ENCODE peak calls at places on chromosomes 11 and 22, in four cellular contexts. One of them, this sample, is unnamed.

GRCh38 chr22:24578355-24579241 is 14.3 kb downstream of the LRRC75B start:
- DNase-seq in WTC11: no peak
- DNase-seq in K562: no peak
- DNase-seq in HepG2: peak
- DNase-seq in this sample: no peak

GRCh38 chr11:79342686-79343085 is 98.1 kb downstream of the TENM4 start:
- DNase-seq in WTC11: no peak
- DNase-seq in K562: no peak
- DNase-seq in HepG2: no peak
- DNase-seq in this sample: no peak

GRCh38 chr11:70498171-70498571 is 99.8 kb downstream of the CTTN start:
- DNase-seq in WTC11: no peak
- DNase-seq in K562: no peak
- DNase-seq in HepG2: no peak
- DNase-seq in this sample: no peak

GRCh38 chr11:35932641-35933571 is 11.0 kb upstream of the LDLRAD3 start:
- DNase-seq in WTC11: no peak
- DNase-seq in K562: no peak
- DNase-seq in HepG2: no peak
- DNase-seq in this sample: no peak

GRCh38 chr11:103889679-103890078 is 146.8 kb upstream of the DDI1 start:
- DNase-seq in WTC11: no peak
- DNase-seq in K562: no peak
- DNase-seq in HepG2: no peak
- DNase-seq in this sample: no peak

GRCh38 chr11:123060265-123061000 is 1.5 kb downstream of the HSPA8 start:
- DNase-seq in WTC11: no peak
- DNase-seq in K562: no peak
- DNase-seq in HepG2: no peak
- DNase-seq in this sample: no peak

GRCh38 chr11:111521132-111521531 is 6.6 kb downstream of the HOATZ start:
- DNase-seq in WTC11: no peak
- DNase-seq in K562: no peak
- DNase-seq in HepG2: no peak
- DNase-seq in this sample: no peak

GRCh38 chr22:32799516-32799915 is 2.0 kb upstream of the TIMP3 start:
- DNase-seq in WTC11: no peak
- DNase-seq in K562: no peak
- DNase-seq in HepG2: no peak
- DNase-seq in this sample: no peak

GRCh38 chr11:12242071-12242672 is 131.8 kb downstream of the MICAL2 start:
- DNase-seq in WTC11: no peak
- DNase-seq in K562: peak
- DNase-seq in HepG2: no peak
- DNase-seq in this sample: no peak

GRCh38 chr11:131295986-131296385 is 74.4 kb upstream of the NTM start:
- DNase-seq in WTC11: no peak
- DNase-seq in K562: no peak
- DNase-seq in HepG2: no peak
- DNase-seq in this sample: no peak

GRCh38 chr11:86292912-86293606 is 9.0 kb upstream of the HIKESHI start:
- DNase-seq in WTC11: no peak
- DNase-seq in K562: no peak
- DNase-seq in HepG2: no peak
- DNase-seq in this sample: no peak

GRCh38 chr11:111922803-111923202 is 4.1 kb downstream of the C11orf52 start:
- DNase-seq in WTC11: no peak
- DNase-seq in K562: no peak
- DNase-seq in HepG2: peak
- DNase-seq in this sample: no peak

GRCh38 chr22:26617251-26618199 is at the start of gene CRYBB1:
- DNase-seq in WTC11: no peak
- DNase-seq in K562: peak
- DNase-seq in HepG2: no peak
- DNase-seq in this sample: no peak

GRCh38 chr11:60900673-60901404 is 5.5 kb downstream of the PRPF19 start:
- DNase-seq in WTC11: no peak
- DNase-seq in K562: no peak
- DNase-seq in HepG2: no peak
- DNase-seq in this sample: no peak
- TF ChIP-seq HMGXB4 in WTC11: no peak
- TF ChIP-seq HMGXB4 in K562: no peak
- TF ChIP-seq HMGXB4 in HepG2: no peak
- TF ChIP-seq HMGXB4 in this sample: no peak

DNA sequence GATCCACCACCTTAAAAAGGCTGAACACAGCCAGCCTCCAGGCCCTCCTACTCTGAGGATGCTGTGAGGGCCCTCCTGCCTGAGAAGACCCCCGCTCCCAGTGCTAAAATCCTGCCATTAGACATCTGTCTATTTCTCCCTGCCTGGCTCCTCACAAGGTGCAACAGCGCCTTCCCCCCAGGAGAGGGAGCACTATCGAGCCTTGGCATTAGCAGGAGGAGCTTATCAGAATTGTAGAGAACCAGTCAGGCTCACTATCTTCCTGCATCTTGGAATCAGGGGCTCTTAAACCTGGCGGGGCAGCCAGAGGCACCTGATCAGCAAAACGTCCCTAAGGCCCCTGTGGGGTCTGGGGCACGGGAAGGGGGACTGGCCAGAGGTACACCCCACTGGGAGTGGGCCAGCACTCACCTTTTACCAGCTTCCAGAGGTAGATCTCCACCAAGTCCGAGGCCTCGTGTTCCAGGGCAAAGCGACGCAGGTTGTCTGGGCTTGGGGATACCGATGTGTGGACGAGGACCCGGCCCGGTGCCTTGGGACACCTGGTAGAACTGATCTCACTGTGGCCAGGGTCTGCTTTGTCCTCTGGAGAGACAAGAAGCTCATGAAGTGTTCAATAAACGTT is 28.7 kb downstream of the CHRDL2 start:
- DNase-seq in WTC11: peak
- DNase-seq in K562: peak
- DNase-seq in HepG2: peak
- DNase-seq in this sample: peak
- TF ChIP-seq HMGXB4 in WTC11: no peak
- TF ChIP-seq HMGXB4 in K562: no peak
- TF ChIP-seq HMGXB4 in HepG2: no peak
- TF ChIP-seq HMGXB4 in this sample: no peak

GRCh38 chr11:1062075-1062820 is 12.4 kb upstream of the MUC2 start:
- DNase-seq in WTC11: no peak
- DNase-seq in K562: no peak
- DNase-seq in HepG2: no peak
- DNase-seq in this sample: no peak
- TF ChIP-seq HMGXB4 in WTC11: no peak
- TF ChIP-seq HMGXB4 in K562: no peak
- TF ChIP-seq HMGXB4 in HepG2: no peak
- TF ChIP-seq HMGXB4 in this sample: no peak

DNA sequence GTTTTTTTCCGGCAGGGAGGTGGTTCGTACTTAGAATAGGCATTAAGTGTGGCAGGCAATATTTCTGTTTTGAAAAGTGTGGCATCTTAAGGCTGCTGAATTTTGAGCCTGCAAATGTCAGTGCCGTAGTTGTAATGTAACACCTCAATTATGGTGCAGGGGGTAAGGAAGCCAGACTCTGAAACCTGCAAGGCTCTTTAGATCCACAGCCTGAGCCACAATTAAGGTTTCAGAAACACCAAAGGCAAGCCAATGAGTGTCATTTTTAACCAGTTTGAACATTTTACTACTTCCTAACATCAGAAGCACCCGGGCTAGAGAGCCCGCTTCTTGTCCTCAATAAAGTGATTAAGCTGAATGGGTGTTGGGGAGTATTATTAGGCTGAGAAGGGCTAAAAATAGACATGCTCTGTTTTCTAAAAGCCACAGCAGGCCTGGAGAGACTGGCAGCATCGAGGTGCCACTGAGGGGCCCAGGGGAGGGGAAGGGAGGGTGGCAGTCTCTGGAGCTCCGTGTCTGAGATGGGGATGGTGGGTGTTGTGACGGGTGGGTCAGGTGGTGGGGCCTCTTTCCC is 113.4 kb downstream of the ZBTB16 start:
- DNase-seq in WTC11: no peak
- DNase-seq in K562: no peak
- DNase-seq in HepG2: no peak
- DNase-seq in this sample: no peak
- TF ChIP-seq HMGXB4 in WTC11: no peak
- TF ChIP-seq HMGXB4 in K562: no peak
- TF ChIP-seq HMGXB4 in HepG2: no peak
- TF ChIP-seq HMGXB4 in this sample: no peak

This sample was measured in A549.